ENCODE peak calls at places on chromosomes 12 and 14, in ten cellular contexts. X, A, I, P, J, Y, E, Q, V and M are unnamed samples.

GRCh38 chr14:105060751-105061427 is 4.3 kb downstream of the GPR132 start:
- DNase-seq in J (peak; percentile 43), X (no peak), V (no peak), E (no peak), Q (no peak), P (no peak), A (no peak), I (no peak), Y (no peak), M (no peak)

GRCh38 chr14:101069666-101070362 is 166.3 kb upstream of the RTL1 start:
- DNase-seq in J (no peak), E (no peak), Y (peak; percentile 6), I (no peak), P (no peak), Q (no peak), X (no peak), A (no peak), V (no peak), M (no peak)

GRCh38 chr12:66931091-66931490 is 252.2 kb upstream of the GRIP1 start:
- DNase-seq in P (no peak), X (no peak), V (no peak), Q (no peak), E (no peak), J (no peak), A (no peak), I (no peak), Y (no peak), M (no peak)

GRCh38 chr12:129193263-129193871 is 340.1 kb downstream of the GLT1D1 start:
- DNase-seq in V (no peak), Q (no peak), I (peak; percentile 37), A (no peak), E (no peak), Y (peak; percentile 61), X (no peak), J (no peak), P (no peak), M (no peak)

GRCh38 chr12:88756153-88756552 is 175.9 kb upstream of the KITLG start:
- DNase-seq in I (no peak), X (no peak), A (no peak), V (no peak), Y (no peak), E (no peak), P (no peak), Q (no peak), J (no peak), M (no peak)

GRCh38 chr14:27660683-27661082 is 1062.8 kb upstream of the NOVA1 start:
- DNase-seq in A (no peak), I (no peak), V (no peak), X (no peak), E (no peak), Q (no peak), Y (no peak), J (no peak), P (no peak), M (no peak)

GRCh38 chr12:123713398-123714301 is 1.5 kb downstream of the ATP6V0A2 start:
- DNase-seq in J (peak; percentile 14), Y (no peak), E (no peak), I (no peak), V (peak; percentile 9), X (no peak), P (no peak), A (no peak), Q (peak; percentile 36), M (no peak)

GRCh38 chr12:13227191-13227590 is 30.7 kb downstream of the EMP1 start:
- DNase-seq in E (no peak), P (no peak), A (no peak), V (no peak), Q (no peak), I (no peak), Y (no peak), X (no peak), J (no peak), M (no peak)

GRCh38 chr14:105508069-105508468 is 17.0 kb downstream of the TEDC1 start:
- DNase-seq in X (no peak), V (no peak), J (no peak), I (no peak), Y (no peak), A (no peak), Q (no peak), P (no peak), E (no peak), M (no peak)

GRCh38 chr14:68137704-68138619 is 318.4 kb downstream of the RAD51B start:
- DNase-seq in Q (peak; percentile 12), V (no peak), P (peak; percentile 91), I (peak; percentile 90), A (peak; percentile 87), J (no peak), E (peak; percentile 82), X (no peak), Y (no peak), M (peak; percentile 87)

GRCh38 chr12:2494490-2495192 is 300.1 kb upstream of the FKBP4 start:
- DNase-seq in V (no peak), A (no peak), E (no peak), Y (peak; percentile 31), Q (no peak), P (no peak), J (no peak), I (no peak), X (no peak), M (no peak)

GRCh38 chr12:13182881-13183280 is 13.6 kb upstream of the EMP1 start:
- DNase-seq in J (no peak), E (no peak), Y (no peak), A (no peak), I (no peak), Q (no peak), V (no peak), P (no peak), X (no peak), M (no peak)

GRCh38 chr14:100159107-100159864 is at the start of gene DEGS2:
- DNase-seq in P (no peak), Q (no peak), A (no peak), J (peak; percentile 48), I (peak; percentile 77), E (no peak), V (peak; percentile 66), X (peak; percentile 52), Y (peak; percentile 43), M (no peak)

GRCh38 chr12:38507839-38508238 is 191.3 kb downstream of the ALG10B start:
- DNase-seq in E (no peak), J (no peak), A (no peak), Q (no peak), X (no peak), V (no peak), P (no peak), I (no peak), Y (no peak), M (no peak)

GRCh38 chr14:68950111-68950510 is 29.0 kb downstream of the ACTN1 start:
- DNase-seq in V (no peak), I (no peak), X (no peak), J (no peak), A (no peak), Y (no peak), E (no peak), P (peak; percentile 56), Q (no peak), M (peak; percentile 62)

GRCh38 chr12:109464642-109465351 is 12.3 kb downstream of the KCTD10 start:
- DNase-seq in I (no peak), A (no peak), V (no peak), X (no peak), P (no peak), Q (peak; percentile 36), Y (no peak), J (no peak), E (no peak), M (no peak)

GRCh38 chr12:109461846-109462766 is 15.0 kb downstream of the KCTD10 start:
- DNase-seq in J (no peak), Y (peak; percentile 74), P (peak; percentile 94), E (no peak), Q (peak; percentile 68), X (no peak), I (peak; percentile 16), A (no peak), V (peak; percentile 44), M (peak; percentile 90)

GRCh38 chr12:109463776-109464175 is 13.3 kb downstream of the KCTD10 start:
- DNase-seq in Q (no peak), E (no peak), X (no peak), Y (no peak), I (no peak), V (no peak), J (no peak), P (no peak), A (no peak), M (no peak)

GRCh38 chr12:109461049-109461845 is 15.9 kb downstream of the KCTD10 start:
- DNase-seq in J (no peak), Q (peak; percentile 64), X (no peak), P (no peak), V (no peak), A (no peak), Y (no peak), E (no peak), I (no peak), M (no peak)

GRCh38 chr12:109462868-109463692 is 14.0 kb downstream of the KCTD10 start:
- DNase-seq in V (peak; percentile 46), J (no peak), X (no peak), Q (peak; percentile 92), E (no peak), Y (peak; percentile 83), I (peak; percentile 26), P (peak; percentile 97), A (peak; percentile 50), M (peak; percentile 93)
- H3K4me3 ChIP-seq in V (no peak overlapping the region), J (no peak overlapping the region), X (no peak overlapping the region), Q (no peak overlapping the region), E (no peak overlapping the region), Y (no peak overlapping the region), I (no peak overlapping the region), P (peak overlapping the region; percentile 40), A (peak overlapping the region; percentile 4), M (peak overlapping the region; percentile 27)

GRCh38 chr14:76947078-76947837 is 81.2 kb downstream of the IRF2BPL start:
- DNase-seq in V (peak; percentile 93), A (no peak), Y (peak; percentile 90), Q (peak; percentile 83), P (peak; percentile 46), X (peak; percentile 62), I (peak; percentile 96), J (peak; percentile 75), E (peak; percentile 83), M (peak; percentile 53)
- H3K4me3 ChIP-seq in V (no peak overlapping the region), A (no peak overlapping the region), Y (no peak overlapping the region), Q (no peak overlapping the region), P (no peak overlapping the region), X (no peak overlapping the region), I (peak overlapping the region; percentile 21), J (no peak overlapping the region), E (no peak overlapping the region), M (no peak overlapping the region)

GRCh38 chr12:83016226-83016835 is 329.6 kb downstream of the TMTC2 start:
- DNase-seq in P (peak; percentile 4), E (no peak), Q (peak; percentile 86), V (peak; percentile 54), J (no peak), I (no peak), Y (peak; percentile 46), A (no peak), X (no peak), M (peak; percentile 79)
- H3K4me3 ChIP-seq in P (no peak overlapping the region), E (no peak overlapping the region), Q (peak overlapping the region; percentile 24), V (no peak overlapping the region), J (no peak overlapping the region), I (no peak overlapping the region), Y (no peak overlapping the region), A (no peak overlapping the region), X (no peak overlapping the region), M (no peak overlapping the region)

DNA sequence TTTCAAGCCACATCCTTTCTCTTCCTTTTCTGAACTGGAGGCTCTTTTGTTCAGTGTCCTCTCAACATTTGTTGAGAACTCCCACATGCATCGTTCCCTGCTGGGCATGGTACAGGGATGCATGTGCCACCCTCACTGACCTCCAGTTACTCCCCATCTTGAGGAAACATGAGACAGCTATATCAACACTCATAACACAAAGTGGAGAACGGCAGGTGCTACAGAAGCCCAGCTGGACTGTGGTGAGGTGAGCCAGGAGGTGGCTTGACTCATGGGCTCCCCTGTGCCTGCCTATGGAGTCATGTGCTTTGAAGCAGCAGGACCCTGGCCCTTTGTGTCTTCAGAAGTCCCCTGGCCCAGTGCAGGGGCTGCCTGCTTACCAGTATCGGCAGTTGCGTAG is 9.7 kb downstream of the MYH6 start:
- DNase-seq in P (no peak), I (no peak), V (no peak), Q (no peak), A (no peak), X (no peak), Y (no peak), J (no peak), E (no peak), M (no peak)
- H3K4me3 ChIP-seq in P (no peak overlapping the region), I (no peak overlapping the region), V (no peak overlapping the region), Q (no peak overlapping the region), A (no peak overlapping the region), X (no peak overlapping the region), Y (no peak overlapping the region), J (no peak overlapping the region), E (no peak overlapping the region), M (no peak overlapping the region)